ENCODE peak calls at places on chromosomes 2 and 18, in eight cellular contexts. One of them, this sample, is unnamed.

GRCh38 chr2:18473241-18473841 is 87.1 kb downstream of the RDH14 start:
- DNase-seq in stimulated activated naive CD4-positive, alpha-beta T cell: no peak
- DNase-seq in stimulated activated CD4-positive, alpha-beta T cell treated with anti-CD3 and anti-CD28 coated beads, Interleukin-2, amount 100 ng/mL, for 48 hours: no peak
- DNase-seq in skeletal muscle cell: peak; percentile 88
- DNase-seq in activated CD8-positive, alpha-beta T cell treated with anti-CD3 and anti-CD28 coated beads for 36 hours: no peak
- DNase-seq in activated T-cell treated with anti-CD3 and anti-CD28 coated beads for 1 hour: no peak
- DNase-seq in tibial nerve: no peak
- DNase-seq in left cardiac atrium: peak; percentile 41
- DNase-seq in this sample: no peak

GRCh38 chr2:198615972-198616371 is 811.6 kb downstream of the PLCL1 start:
- DNase-seq in skeletal muscle cell: no peak
- DNase-seq in stimulated activated CD4-positive, alpha-beta T cell treated with anti-CD3 and anti-CD28 coated beads, Interleukin-2, amount 100 ng/mL, for 48 hours: no peak
- DNase-seq in stimulated activated naive CD4-positive, alpha-beta T cell: no peak
- DNase-seq in activated T-cell treated with anti-CD3 and anti-CD28 coated beads for 1 hour: no peak
- DNase-seq in tibial nerve: no peak
- DNase-seq in activated CD8-positive, alpha-beta T cell treated with anti-CD3 and anti-CD28 coated beads for 36 hours: no peak
- DNase-seq in left cardiac atrium: no peak
- DNase-seq in this sample: no peak

GRCh38 chr2:215751200-215751910 is 262.0 kb downstream of the MREG start:
- DNase-seq in stimulated activated CD4-positive, alpha-beta T cell treated with anti-CD3 and anti-CD28 coated beads, Interleukin-2, amount 100 ng/mL, for 48 hours: no peak
- DNase-seq in left cardiac atrium: no peak
- DNase-seq in stimulated activated naive CD4-positive, alpha-beta T cell: no peak
- DNase-seq in tibial nerve: no peak
- DNase-seq in skeletal muscle cell: peak; percentile 89
- DNase-seq in activated T-cell treated with anti-CD3 and anti-CD28 coated beads for 1 hour: no peak
- DNase-seq in activated CD8-positive, alpha-beta T cell treated with anti-CD3 and anti-CD28 coated beads for 36 hours: no peak
- DNase-seq in this sample: no peak

GRCh38 chr2:144669196-144669987 is 149.5 kb upstream of the ZEB2 start:
- DNase-seq in stimulated activated CD4-positive, alpha-beta T cell treated with anti-CD3 and anti-CD28 coated beads, Interleukin-2, amount 100 ng/mL, for 48 hours: no peak
- DNase-seq in activated T-cell treated with anti-CD3 and anti-CD28 coated beads for 1 hour: no peak
- DNase-seq in activated CD8-positive, alpha-beta T cell treated with anti-CD3 and anti-CD28 coated beads for 36 hours: no peak
- DNase-seq in skeletal muscle cell: no peak
- DNase-seq in tibial nerve: no peak
- DNase-seq in stimulated activated naive CD4-positive, alpha-beta T cell: no peak
- DNase-seq in left cardiac atrium: no peak
- DNase-seq in this sample: no peak

GRCh38 chr2:237452846-237453245 is 34.2 kb upstream of the MLPH start:
- DNase-seq in stimulated activated CD4-positive, alpha-beta T cell treated with anti-CD3 and anti-CD28 coated beads, Interleukin-2, amount 100 ng/mL, for 48 hours: no peak
- DNase-seq in activated CD8-positive, alpha-beta T cell treated with anti-CD3 and anti-CD28 coated beads for 36 hours: no peak
- DNase-seq in skeletal muscle cell: no peak
- DNase-seq in stimulated activated naive CD4-positive, alpha-beta T cell: no peak
- DNase-seq in tibial nerve: no peak
- DNase-seq in activated T-cell treated with anti-CD3 and anti-CD28 coated beads for 1 hour: no peak
- DNase-seq in left cardiac atrium: no peak
- DNase-seq in this sample: no peak

GRCh38 chr2:239116456-239117246 is 268.8 kb downstream of the TWIST2 start:
- DNase-seq in activated CD8-positive, alpha-beta T cell treated with anti-CD3 and anti-CD28 coated beads for 36 hours: no peak
- DNase-seq in skeletal muscle cell: peak; percentile 7
- DNase-seq in activated T-cell treated with anti-CD3 and anti-CD28 coated beads for 1 hour: no peak
- DNase-seq in tibial nerve: no peak
- DNase-seq in left cardiac atrium: no peak
- DNase-seq in stimulated activated naive CD4-positive, alpha-beta T cell: no peak
- DNase-seq in stimulated activated CD4-positive, alpha-beta T cell treated with anti-CD3 and anti-CD28 coated beads, Interleukin-2, amount 100 ng/mL, for 48 hours: no peak
- DNase-seq in this sample: no peak

GRCh38 chr2:48829036-48829435 is 73.5 kb upstream of the LHCGR start:
- DNase-seq in skeletal muscle cell: peak; percentile 6
- DNase-seq in left cardiac atrium: no peak
- DNase-seq in tibial nerve: no peak
- DNase-seq in activated T-cell treated with anti-CD3 and anti-CD28 coated beads for 1 hour: no peak
- DNase-seq in stimulated activated naive CD4-positive, alpha-beta T cell: no peak
- DNase-seq in activated CD8-positive, alpha-beta T cell treated with anti-CD3 and anti-CD28 coated beads for 36 hours: no peak
- DNase-seq in stimulated activated CD4-positive, alpha-beta T cell treated with anti-CD3 and anti-CD28 coated beads, Interleukin-2, amount 100 ng/mL, for 48 hours: no peak
- DNase-seq in this sample: no peak

GRCh38 chr2:72994282-72994990 is 77.1 kb downstream of the SFXN5 start:
- DNase-seq in skeletal muscle cell: no peak
- DNase-seq in activated T-cell treated with anti-CD3 and anti-CD28 coated beads for 1 hour: no peak
- DNase-seq in tibial nerve: no peak
- DNase-seq in stimulated activated naive CD4-positive, alpha-beta T cell: no peak
- DNase-seq in activated CD8-positive, alpha-beta T cell treated with anti-CD3 and anti-CD28 coated beads for 36 hours: no peak
- DNase-seq in left cardiac atrium: no peak
- DNase-seq in stimulated activated CD4-positive, alpha-beta T cell treated with anti-CD3 and anti-CD28 coated beads, Interleukin-2, amount 100 ng/mL, for 48 hours: no peak
- DNase-seq in this sample: no peak

GRCh38 chr2:195419033-195419432 is 238.0 kb upstream of the SLC39A10 start:
- DNase-seq in left cardiac atrium: no peak
- DNase-seq in activated CD8-positive, alpha-beta T cell treated with anti-CD3 and anti-CD28 coated beads for 36 hours: no peak
- DNase-seq in skeletal muscle cell: no peak
- DNase-seq in stimulated activated naive CD4-positive, alpha-beta T cell: no peak
- DNase-seq in tibial nerve: no peak
- DNase-seq in stimulated activated CD4-positive, alpha-beta T cell treated with anti-CD3 and anti-CD28 coated beads, Interleukin-2, amount 100 ng/mL, for 48 hours: no peak
- DNase-seq in activated T-cell treated with anti-CD3 and anti-CD28 coated beads for 1 hour: no peak
- DNase-seq in this sample: no peak

GRCh38 chr18:47915930-47916329 is 14.5 kb downstream of the SMAD2 start:
- DNase-seq in left cardiac atrium: no peak
- DNase-seq in tibial nerve: no peak
- DNase-seq in stimulated activated CD4-positive, alpha-beta T cell treated with anti-CD3 and anti-CD28 coated beads, Interleukin-2, amount 100 ng/mL, for 48 hours: no peak
- DNase-seq in activated T-cell treated with anti-CD3 and anti-CD28 coated beads for 1 hour: no peak
- DNase-seq in skeletal muscle cell: no peak
- DNase-seq in stimulated activated naive CD4-positive, alpha-beta T cell: no peak
- DNase-seq in activated CD8-positive, alpha-beta T cell treated with anti-CD3 and anti-CD28 coated beads for 36 hours: no peak
- DNase-seq in this sample: no peak

GRCh38 chr18:3424280-3424890 is 25.6 kb upstream of the TGIF1 start:
- DNase-seq in activated CD8-positive, alpha-beta T cell treated with anti-CD3 and anti-CD28 coated beads for 36 hours: no peak
- DNase-seq in skeletal muscle cell: no peak
- DNase-seq in stimulated activated CD4-positive, alpha-beta T cell treated with anti-CD3 and anti-CD28 coated beads, Interleukin-2, amount 100 ng/mL, for 48 hours: no peak
- DNase-seq in left cardiac atrium: no peak
- DNase-seq in stimulated activated naive CD4-positive, alpha-beta T cell: no peak
- DNase-seq in tibial nerve: no peak
- DNase-seq in activated T-cell treated with anti-CD3 and anti-CD28 coated beads for 1 hour: no peak
- DNase-seq in this sample: no peak

GRCh38 chr2:70946832-70947442 is 11.2 kb downstream of the ATP6V1B1 start:
- DNase-seq in tibial nerve: peak; percentile 21
- DNase-seq in stimulated activated CD4-positive, alpha-beta T cell treated with anti-CD3 and anti-CD28 coated beads, Interleukin-2, amount 100 ng/mL, for 48 hours: peak; percentile 46
- DNase-seq in activated T-cell treated with anti-CD3 and anti-CD28 coated beads for 1 hour: peak; percentile 36
- DNase-seq in stimulated activated naive CD4-positive, alpha-beta T cell: peak; percentile 23
- DNase-seq in skeletal muscle cell: peak; percentile 19
- DNase-seq in left cardiac atrium: peak; percentile 56
- DNase-seq in activated CD8-positive, alpha-beta T cell treated with anti-CD3 and anti-CD28 coated beads for 36 hours: peak; percentile 76
- DNase-seq in this sample: peak; percentile 53

GRCh38 chr2:168658706-168659105 is 143.7 kb upstream of the NOSTRIN start:
- DNase-seq in left cardiac atrium: no peak
- DNase-seq in activated CD8-positive, alpha-beta T cell treated with anti-CD3 and anti-CD28 coated beads for 36 hours: no peak
- DNase-seq in stimulated activated CD4-positive, alpha-beta T cell treated with anti-CD3 and anti-CD28 coated beads, Interleukin-2, amount 100 ng/mL, for 48 hours: no peak
- DNase-seq in skeletal muscle cell: no peak
- DNase-seq in activated T-cell treated with anti-CD3 and anti-CD28 coated beads for 1 hour: no peak
- DNase-seq in tibial nerve: no peak
- DNase-seq in stimulated activated naive CD4-positive, alpha-beta T cell: no peak
- DNase-seq in this sample: no peak

GRCh38 chr2:176830362-176830761 is 382.2 kb upstream of the HNRNPA3 start:
- DNase-seq in left cardiac atrium: no peak
- DNase-seq in stimulated activated CD4-positive, alpha-beta T cell treated with anti-CD3 and anti-CD28 coated beads, Interleukin-2, amount 100 ng/mL, for 48 hours: no peak
- DNase-seq in stimulated activated naive CD4-positive, alpha-beta T cell: no peak
- DNase-seq in skeletal muscle cell: no peak
- DNase-seq in activated CD8-positive, alpha-beta T cell treated with anti-CD3 and anti-CD28 coated beads for 36 hours: peak; percentile 53
- DNase-seq in activated T-cell treated with anti-CD3 and anti-CD28 coated beads for 1 hour: no peak
- DNase-seq in tibial nerve: no peak
- DNase-seq in this sample: no peak

GRCh38 chr2:239075918-239076727 is 228.2 kb downstream of the TWIST2 start:
- DNase-seq in stimulated activated naive CD4-positive, alpha-beta T cell: no peak
- DNase-seq in activated T-cell treated with anti-CD3 and anti-CD28 coated beads for 1 hour: no peak
- DNase-seq in left cardiac atrium: no peak
- DNase-seq in stimulated activated CD4-positive, alpha-beta T cell treated with anti-CD3 and anti-CD28 coated beads, Interleukin-2, amount 100 ng/mL, for 48 hours: no peak
- DNase-seq in tibial nerve: no peak
- DNase-seq in activated CD8-positive, alpha-beta T cell treated with anti-CD3 and anti-CD28 coated beads for 36 hours: no peak
- DNase-seq in skeletal muscle cell: no peak
- DNase-seq in this sample: no peak

GRCh38 chr2:64707276-64707675 is 53.6 kb upstream of the SERTAD2 start:
- DNase-seq in stimulated activated naive CD4-positive, alpha-beta T cell: no peak
- DNase-seq in activated CD8-positive, alpha-beta T cell treated with anti-CD3 and anti-CD28 coated beads for 36 hours: no peak
- DNase-seq in tibial nerve: no peak
- DNase-seq in stimulated activated CD4-positive, alpha-beta T cell treated with anti-CD3 and anti-CD28 coated beads, Interleukin-2, amount 100 ng/mL, for 48 hours: no peak
- DNase-seq in skeletal muscle cell: no peak
- DNase-seq in left cardiac atrium: no peak
- DNase-seq in activated T-cell treated with anti-CD3 and anti-CD28 coated beads for 1 hour: no peak
- DNase-seq in this sample: no peak

GRCh38 chr2:42089340-42089925 is 41.6 kb downstream of the PKDCC start:
- DNase-seq in activated T-cell treated with anti-CD3 and anti-CD28 coated beads for 1 hour: no peak
- DNase-seq in left cardiac atrium: peak; percentile 80
- DNase-seq in stimulated activated CD4-positive, alpha-beta T cell treated with anti-CD3 and anti-CD28 coated beads, Interleukin-2, amount 100 ng/mL, for 48 hours: peak; percentile 71
- DNase-seq in tibial nerve: no peak
- DNase-seq in skeletal muscle cell: no peak
- DNase-seq in stimulated activated naive CD4-positive, alpha-beta T cell: no peak
- DNase-seq in activated CD8-positive, alpha-beta T cell treated with anti-CD3 and anti-CD28 coated beads for 36 hours: peak; percentile 90
- DNase-seq in this sample: peak; percentile 78

GRCh38 chr2:232525796-232526195 is at the start of gene CHRND:
- DNase-seq in stimulated activated naive CD4-positive, alpha-beta T cell: no peak
- DNase-seq in tibial nerve: no peak
- DNase-seq in activated CD8-positive, alpha-beta T cell treated with anti-CD3 and anti-CD28 coated beads for 36 hours: no peak
- DNase-seq in activated T-cell treated with anti-CD3 and anti-CD28 coated beads for 1 hour: no peak
- DNase-seq in stimulated activated CD4-positive, alpha-beta T cell treated with anti-CD3 and anti-CD28 coated beads, Interleukin-2, amount 100 ng/mL, for 48 hours: no peak
- DNase-seq in left cardiac atrium: no peak
- DNase-seq in skeletal muscle cell: peak; percentile 39
- DNase-seq in this sample: no peak

GRCh38 chr2:113120861-113121260 is 6.5 kb upstream of the IL1RN start:
- DNase-seq in stimulated activated naive CD4-positive, alpha-beta T cell: no peak
- DNase-seq in activated CD8-positive, alpha-beta T cell treated with anti-CD3 and anti-CD28 coated beads for 36 hours: no peak
- DNase-seq in left cardiac atrium: no peak
- DNase-seq in tibial nerve: no peak
- DNase-seq in activated T-cell treated with anti-CD3 and anti-CD28 coated beads for 1 hour: no peak
- DNase-seq in stimulated activated CD4-positive, alpha-beta T cell treated with anti-CD3 and anti-CD28 coated beads, Interleukin-2, amount 100 ng/mL, for 48 hours: no peak
- DNase-seq in skeletal muscle cell: no peak
- DNase-seq in this sample: no peak

GRCh38 chr2:187438459-187438858 is 9.6 kb downstream of the CALCRL start:
- DNase-seq in left cardiac atrium: no peak
- DNase-seq in skeletal muscle cell: no peak
- DNase-seq in activated CD8-positive, alpha-beta T cell treated with anti-CD3 and anti-CD28 coated beads for 36 hours: no peak
- DNase-seq in stimulated activated CD4-positive, alpha-beta T cell treated with anti-CD3 and anti-CD28 coated beads, Interleukin-2, amount 100 ng/mL, for 48 hours: no peak
- DNase-seq in activated T-cell treated with anti-CD3 and anti-CD28 coated beads for 1 hour: no peak
- DNase-seq in stimulated activated naive CD4-positive, alpha-beta T cell: no peak
- DNase-seq in tibial nerve: no peak
- DNase-seq in this sample: no peak

GRCh38 chr2:202821538-202822160 is 49.9 kb downstream of the ICA1L start:
- DNase-seq in activated T-cell treated with anti-CD3 and anti-CD28 coated beads for 1 hour: no peak
- DNase-seq in stimulated activated CD4-positive, alpha-beta T cell treated with anti-CD3 and anti-CD28 coated beads, Interleukin-2, amount 100 ng/mL, for 48 hours: no peak
- DNase-seq in skeletal muscle cell: no peak
- DNase-seq in activated CD8-positive, alpha-beta T cell treated with anti-CD3 and anti-CD28 coated beads for 36 hours: no peak
- DNase-seq in tibial nerve: no peak
- DNase-seq in stimulated activated naive CD4-positive, alpha-beta T cell: no peak
- DNase-seq in left cardiac atrium: no peak
- DNase-seq in this sample: no peak

GRCh38 chr2:113850687-113851086 is 39.2 kb upstream of the ACTR3 start:
- DNase-seq in activated CD8-positive, alpha-beta T cell treated with anti-CD3 and anti-CD28 coated beads for 36 hours: no peak
- DNase-seq in skeletal muscle cell: no peak
- DNase-seq in stimulated activated CD4-positive, alpha-beta T cell treated with anti-CD3 and anti-CD28 coated beads, Interleukin-2, amount 100 ng/mL, for 48 hours: no peak
- DNase-seq in left cardiac atrium: no peak
- DNase-seq in activated T-cell treated with anti-CD3 and anti-CD28 coated beads for 1 hour: no peak
- DNase-seq in stimulated activated naive CD4-positive, alpha-beta T cell: no peak
- DNase-seq in tibial nerve: no peak
- DNase-seq in this sample: no peak

GRCh38 chr2:65071499-65072180 is 15.4 kb downstream of the CEP68 start:
- DNase-seq in left cardiac atrium: peak; percentile 40
- DNase-seq in activated T-cell treated with anti-CD3 and anti-CD28 coated beads for 1 hour: no peak
- DNase-seq in activated CD8-positive, alpha-beta T cell treated with anti-CD3 and anti-CD28 coated beads for 36 hours: no peak
- DNase-seq in skeletal muscle cell: no peak
- DNase-seq in stimulated activated CD4-positive, alpha-beta T cell treated with anti-CD3 and anti-CD28 coated beads, Interleukin-2, amount 100 ng/mL, for 48 hours: no peak
- DNase-seq in stimulated activated naive CD4-positive, alpha-beta T cell: no peak
- DNase-seq in tibial nerve: no peak
- DNase-seq in this sample: no peak

GRCh38 chr2:189613077-189613636 is 32.6 kb upstream of the SLC40A1 start:
- DNase-seq in stimulated activated CD4-positive, alpha-beta T cell treated with anti-CD3 and anti-CD28 coated beads, Interleukin-2, amount 100 ng/mL, for 48 hours: no peak
- DNase-seq in activated CD8-positive, alpha-beta T cell treated with anti-CD3 and anti-CD28 coated beads for 36 hours: no peak
- DNase-seq in skeletal muscle cell: peak; percentile 72
- DNase-seq in stimulated activated naive CD4-positive, alpha-beta T cell: no peak
- DNase-seq in left cardiac atrium: peak; percentile 32
- DNase-seq in activated T-cell treated with anti-CD3 and anti-CD28 coated beads for 1 hour: no peak
- DNase-seq in tibial nerve: no peak
- DNase-seq in this sample: no peak